ENCODE peak calls at places on chromosomes 2 and 18, in nine cellular contexts. One of them, this sample, is unnamed.

GRCh38 chr18:45270289-45270771 is 344.9 kb upstream of the SLC14A2 start:
- DNase-seq in A673: no peak
- DNase-seq in aorta: no peak
- DNase-seq in heart left ventricle: no peak
- DNase-seq in NB4: no peak
- DNase-seq in astrocyte of the spinal cord: no peak
- DNase-seq in Jurkat, Clone E6-1: no peak
- DNase-seq in GM06990: no peak
- DNase-seq in choroid plexus epithelial cell: no peak
- DNase-seq in this sample: no peak

GRCh38 chr2:234293973-234294372 is 202.9 kb downstream of the ARL4C start:
- DNase-seq in A673: peak
- DNase-seq in aorta: no peak
- DNase-seq in heart left ventricle: no peak
- DNase-seq in NB4: peak
- DNase-seq in astrocyte of the spinal cord: no peak
- DNase-seq in Jurkat, Clone E6-1: no peak
- DNase-seq in GM06990: peak
- DNase-seq in choroid plexus epithelial cell: no peak
- DNase-seq in this sample: no peak

GRCh38 chr18:49002045-49002444 is 51.3 kb upstream of the SMAD7 start:
- DNase-seq in A673: no peak
- DNase-seq in aorta: peak
- DNase-seq in heart left ventricle: no peak
- DNase-seq in NB4: no peak
- DNase-seq in astrocyte of the spinal cord: no peak
- DNase-seq in Jurkat, Clone E6-1: no peak
- DNase-seq in GM06990: no peak
- DNase-seq in choroid plexus epithelial cell: no peak
- DNase-seq in this sample: no peak

GRCh38 chr2:6994569-6994968 is 77.4 kb downstream of the RNF144A start:
- DNase-seq in A673: no peak
- DNase-seq in aorta: no peak
- DNase-seq in heart left ventricle: no peak
- DNase-seq in NB4: no peak
- DNase-seq in astrocyte of the spinal cord: no peak
- DNase-seq in Jurkat, Clone E6-1: no peak
- DNase-seq in GM06990: no peak
- DNase-seq in choroid plexus epithelial cell: no peak
- DNase-seq in this sample: no peak

GRCh38 chr2:181324912-181325311 is 132.3 kb upstream of the ITGA4 start:
- DNase-seq in A673: no peak
- DNase-seq in aorta: no peak
- DNase-seq in heart left ventricle: no peak
- DNase-seq in NB4: no peak
- DNase-seq in astrocyte of the spinal cord: no peak
- DNase-seq in Jurkat, Clone E6-1: no peak
- DNase-seq in GM06990: no peak
- DNase-seq in choroid plexus epithelial cell: no peak
- DNase-seq in this sample: no peak

GRCh38 chr2:51581636-51582267 is 549.8 kb upstream of the NRXN1 start:
- DNase-seq in A673: no peak
- DNase-seq in aorta: no peak
- DNase-seq in heart left ventricle: no peak
- DNase-seq in NB4: no peak
- DNase-seq in astrocyte of the spinal cord: no peak
- DNase-seq in Jurkat, Clone E6-1: no peak
- DNase-seq in GM06990: no peak
- DNase-seq in choroid plexus epithelial cell: no peak
- DNase-seq in this sample: no peak

GRCh38 chr2:34785206-34785785 is 1186.2 kb upstream of the FAM98A start:
- DNase-seq in A673: no peak
- DNase-seq in aorta: no peak
- DNase-seq in heart left ventricle: no peak
- DNase-seq in NB4: no peak
- DNase-seq in astrocyte of the spinal cord: no peak
- DNase-seq in Jurkat, Clone E6-1: no peak
- DNase-seq in GM06990: no peak
- DNase-seq in choroid plexus epithelial cell: no peak
- DNase-seq in this sample: no peak

GRCh38 chr2:184369307-184369706 is 229.0 kb upstream of the ZNF804A start:
- DNase-seq in A673: no peak
- DNase-seq in aorta: no peak
- DNase-seq in heart left ventricle: no peak
- DNase-seq in NB4: no peak
- DNase-seq in astrocyte of the spinal cord: no peak
- DNase-seq in Jurkat, Clone E6-1: no peak
- DNase-seq in GM06990: no peak
- DNase-seq in choroid plexus epithelial cell: no peak
- DNase-seq in this sample: no peak

GRCh38 chr2:69449906-69450305 is 12.7 kb upstream of the NFU1 start:
- DNase-seq in A673: no peak
- DNase-seq in aorta: no peak
- DNase-seq in heart left ventricle: no peak
- DNase-seq in NB4: no peak
- DNase-seq in astrocyte of the spinal cord: peak
- DNase-seq in Jurkat, Clone E6-1: no peak
- DNase-seq in GM06990: no peak
- DNase-seq in choroid plexus epithelial cell: peak
- DNase-seq in this sample: no peak

GRCh38 chr18:63518178-63519012 is 23.8 kb upstream of the SERPINB12 start:
- DNase-seq in A673: peak
- DNase-seq in aorta: peak
- DNase-seq in heart left ventricle: peak
- DNase-seq in NB4: peak
- DNase-seq in astrocyte of the spinal cord: peak
- DNase-seq in Jurkat, Clone E6-1: peak
- DNase-seq in GM06990: peak
- DNase-seq in choroid plexus epithelial cell: peak
- DNase-seq in this sample: peak

GRCh38 chr2:17416891-17417391 is 101.3 kb downstream of the RAD51AP2 start:
- DNase-seq in A673: no peak
- DNase-seq in aorta: no peak
- DNase-seq in heart left ventricle: no peak
- DNase-seq in NB4: no peak
- DNase-seq in astrocyte of the spinal cord: peak
- DNase-seq in Jurkat, Clone E6-1: no peak
- DNase-seq in GM06990: no peak
- DNase-seq in choroid plexus epithelial cell: peak
- DNase-seq in this sample: no peak

GRCh38 chr2:71494091-71494490 is 40.7 kb downstream of the DYSF start:
- DNase-seq in A673: no peak
- DNase-seq in aorta: no peak
- DNase-seq in heart left ventricle: no peak
- DNase-seq in NB4: no peak
- DNase-seq in astrocyte of the spinal cord: no peak
- DNase-seq in Jurkat, Clone E6-1: no peak
- DNase-seq in GM06990: no peak
- DNase-seq in choroid plexus epithelial cell: no peak
- DNase-seq in this sample: no peak

GRCh38 chr2:130342533-130343275 is at the start of gene IMP4:
- DNase-seq in A673: peak
- DNase-seq in aorta: peak
- DNase-seq in heart left ventricle: peak
- DNase-seq in NB4: peak
- DNase-seq in astrocyte of the spinal cord: peak
- DNase-seq in Jurkat, Clone E6-1: peak
- DNase-seq in GM06990: peak
- DNase-seq in choroid plexus epithelial cell: peak
- DNase-seq in this sample: peak

GRCh38 chr2:130345091-130345490 is 2.4 kb downstream of the IMP4 start:
- DNase-seq in A673: no peak
- DNase-seq in aorta: no peak
- DNase-seq in heart left ventricle: no peak
- DNase-seq in NB4: no peak
- DNase-seq in astrocyte of the spinal cord: no peak
- DNase-seq in Jurkat, Clone E6-1: no peak
- DNase-seq in GM06990: no peak
- DNase-seq in choroid plexus epithelial cell: no peak
- DNase-seq in this sample: no peak

GRCh38 chr2:130346041-130346740 is 3.5 kb downstream of the IMP4 start:
- DNase-seq in A673: no peak
- DNase-seq in aorta: no peak
- DNase-seq in heart left ventricle: no peak
- DNase-seq in NB4: no peak
- DNase-seq in astrocyte of the spinal cord: no peak
- DNase-seq in Jurkat, Clone E6-1: no peak
- DNase-seq in GM06990: no peak
- DNase-seq in choroid plexus epithelial cell: no peak
- DNase-seq in this sample: no peak

GRCh38 chr2:130345611-130346010 is 2.9 kb downstream of the IMP4 start:
- DNase-seq in A673: no peak
- DNase-seq in aorta: no peak
- DNase-seq in heart left ventricle: no peak
- DNase-seq in NB4: no peak
- DNase-seq in astrocyte of the spinal cord: no peak
- DNase-seq in Jurkat, Clone E6-1: no peak
- DNase-seq in GM06990: no peak
- DNase-seq in choroid plexus epithelial cell: no peak
- DNase-seq in this sample: no peak

GRCh38 chr2:130344578-130344977 is 1.9 kb downstream of the IMP4 start:
- DNase-seq in A673: no peak
- DNase-seq in aorta: no peak
- DNase-seq in heart left ventricle: no peak
- DNase-seq in NB4: no peak
- DNase-seq in astrocyte of the spinal cord: no peak
- DNase-seq in Jurkat, Clone E6-1: no peak
- DNase-seq in GM06990: no peak
- DNase-seq in choroid plexus epithelial cell: no peak
- DNase-seq in this sample: no peak
- H3K4me3 ChIP-seq in A673: no peak
- H3K4me3 ChIP-seq in aorta: no peak
- H3K4me3 ChIP-seq in heart left ventricle: no peak
- H3K4me3 ChIP-seq in NB4: peak
- H3K4me3 ChIP-seq in astrocyte of the spinal cord: no peak
- H3K4me3 ChIP-seq in Jurkat, Clone E6-1: no peak
- H3K4me3 ChIP-seq in GM06990: no peak
- H3K4me3 ChIP-seq in choroid plexus epithelial cell: no peak
- H3K4me3 ChIP-seq in this sample: no peak

GRCh38 chr2:240136671-240137292 is 677 bp upstream of the COPS9 start:
- DNase-seq in A673: no peak
- DNase-seq in aorta: peak
- DNase-seq in heart left ventricle: no peak
- DNase-seq in NB4: no peak
- DNase-seq in astrocyte of the spinal cord: no peak
- DNase-seq in Jurkat, Clone E6-1: no peak
- DNase-seq in GM06990: no peak
- DNase-seq in choroid plexus epithelial cell: no peak
- DNase-seq in this sample: no peak
- H3K4me3 ChIP-seq in A673: peak
- H3K4me3 ChIP-seq in aorta: peak
- H3K4me3 ChIP-seq in heart left ventricle: peak
- H3K4me3 ChIP-seq in NB4: peak
- H3K4me3 ChIP-seq in astrocyte of the spinal cord: peak
- H3K4me3 ChIP-seq in Jurkat, Clone E6-1: peak
- H3K4me3 ChIP-seq in GM06990: peak
- H3K4me3 ChIP-seq in choroid plexus epithelial cell: peak
- H3K4me3 ChIP-seq in this sample: peak

GRCh38 chr2:134245340-134245984 is 8.4 kb upstream of the MGAT5 start:
- DNase-seq in A673: peak
- DNase-seq in aorta: peak
- DNase-seq in heart left ventricle: peak
- DNase-seq in NB4: peak
- DNase-seq in astrocyte of the spinal cord: peak
- DNase-seq in Jurkat, Clone E6-1: peak
- DNase-seq in GM06990: no peak
- DNase-seq in choroid plexus epithelial cell: peak
- DNase-seq in this sample: peak

GRCh38 chr2:134244091-134244490 is 9.8 kb upstream of the MGAT5 start:
- DNase-seq in A673: no peak
- DNase-seq in aorta: no peak
- DNase-seq in heart left ventricle: no peak
- DNase-seq in NB4: no peak
- DNase-seq in astrocyte of the spinal cord: no peak
- DNase-seq in Jurkat, Clone E6-1: peak
- DNase-seq in GM06990: no peak
- DNase-seq in choroid plexus epithelial cell: peak
- DNase-seq in this sample: no peak

GRCh38 chr2:134244587-134244986 is 9.3 kb upstream of the MGAT5 start:
- DNase-seq in A673: no peak
- DNase-seq in aorta: no peak
- DNase-seq in heart left ventricle: no peak
- DNase-seq in NB4: no peak
- DNase-seq in astrocyte of the spinal cord: no peak
- DNase-seq in Jurkat, Clone E6-1: no peak
- DNase-seq in GM06990: no peak
- DNase-seq in choroid plexus epithelial cell: no peak
- DNase-seq in this sample: no peak

GRCh38 chr2:134247679-134248078 is 6.2 kb upstream of the MGAT5 start:
- DNase-seq in A673: no peak
- DNase-seq in aorta: no peak
- DNase-seq in heart left ventricle: no peak
- DNase-seq in NB4: no peak
- DNase-seq in astrocyte of the spinal cord: no peak
- DNase-seq in Jurkat, Clone E6-1: no peak
- DNase-seq in GM06990: no peak
- DNase-seq in choroid plexus epithelial cell: no peak
- DNase-seq in this sample: no peak

DNA sequence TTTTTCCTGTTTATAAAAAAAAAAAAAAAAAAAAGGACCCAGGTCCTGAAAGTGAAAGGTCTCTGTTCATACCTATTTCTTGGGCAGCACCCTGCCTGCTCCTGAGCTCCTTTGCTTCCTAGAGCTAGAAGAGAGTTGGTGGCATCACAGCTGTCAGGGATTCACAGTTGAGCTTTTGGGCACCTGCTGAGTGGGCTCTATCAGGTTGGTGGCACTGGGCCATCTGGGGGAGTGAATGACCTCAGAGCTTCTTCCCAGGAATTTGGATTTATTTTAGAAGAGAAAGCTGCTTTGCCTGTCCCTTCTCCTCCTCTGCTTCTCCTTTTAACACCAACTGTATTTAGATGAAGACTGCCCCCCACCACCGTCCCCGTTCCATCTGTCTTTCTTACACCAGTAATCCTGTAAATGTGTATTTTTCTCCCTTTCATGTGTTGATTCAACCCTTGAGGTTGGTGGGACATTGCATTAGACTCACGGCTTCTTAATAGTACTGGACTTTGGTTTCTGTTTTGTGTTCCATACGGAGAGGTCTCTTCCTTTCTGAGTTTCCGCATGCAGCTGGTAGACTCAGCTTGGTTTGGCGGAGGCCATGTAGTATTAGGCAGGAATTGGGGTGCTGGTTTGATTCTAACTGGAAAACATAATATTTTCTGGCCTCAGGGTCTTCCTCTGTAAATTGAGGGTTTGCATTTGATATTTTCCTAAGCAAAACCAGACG is 7.6 kb upstream of the MGAT5 start:
- DNase-seq in A673: no peak
- DNase-seq in aorta: no peak
- DNase-seq in heart left ventricle: no peak
- DNase-seq in NB4: no peak
- DNase-seq in astrocyte of the spinal cord: no peak
- DNase-seq in Jurkat, Clone E6-1: no peak
- DNase-seq in GM06990: no peak
- DNase-seq in choroid plexus epithelial cell: peak
- DNase-seq in this sample: peak
- H3K4me3 ChIP-seq in A673: no peak
- H3K4me3 ChIP-seq in aorta: no peak
- H3K4me3 ChIP-seq in heart left ventricle: no peak
- H3K4me3 ChIP-seq in NB4: no peak
- H3K4me3 ChIP-seq in astrocyte of the spinal cord: no peak
- H3K4me3 ChIP-seq in Jurkat, Clone E6-1: no peak
- H3K4me3 ChIP-seq in GM06990: no peak
- H3K4me3 ChIP-seq in choroid plexus epithelial cell: no peak
- H3K4me3 ChIP-seq in this sample: no peak

GRCh38 chr18:27921904-27922541 is 254.9 kb downstream of the CDH2 start:
- DNase-seq in A673: peak
- DNase-seq in aorta: no peak
- DNase-seq in heart left ventricle: no peak
- DNase-seq in NB4: no peak
- DNase-seq in astrocyte of the spinal cord: peak
- DNase-seq in Jurkat, Clone E6-1: no peak
- DNase-seq in GM06990: no peak
- DNase-seq in choroid plexus epithelial cell: peak
- DNase-seq in this sample: no peak
- H3K4me3 ChIP-seq in A673: peak
- H3K4me3 ChIP-seq in aorta: no peak
- H3K4me3 ChIP-seq in heart left ventricle: no peak
- H3K4me3 ChIP-seq in NB4: no peak
- H3K4me3 ChIP-seq in astrocyte of the spinal cord: peak
- H3K4me3 ChIP-seq in Jurkat, Clone E6-1: no peak
- H3K4me3 ChIP-seq in GM06990: no peak
- H3K4me3 ChIP-seq in choroid plexus epithelial cell: peak
- H3K4me3 ChIP-seq in this sample: no peak